ENCODE peak calls at places on chromosomes 7 and 10, in four cellular contexts. O is left lung, F is HCT116, S is gastrocnemius medialis. W is an unnamed sample.

GRCh38 chr10:102870221-102870620 is 951 bp downstream of the AS3MT start:
- DNase-seq in F (no peak), O (no peak), S (no peak), W (no peak)

GRCh38 chr10:70715853-70716795 is 43.8 kb downstream of the ADAMTS14 start:
- DNase-seq in O (no peak), S (no peak), F (peak; percentile 68), W (peak; percentile 74)

GRCh38 chr10:42985436-42986316 is 91.2 kb upstream of the RET start:
- DNase-seq in S (no peak), F (no peak), O (peak; percentile 45), W (no peak)

GRCh38 chr10:79224263-79224949 is 122.9 kb upstream of the PPIF start:
- DNase-seq in O (peak; percentile 50), S (no peak), F (no peak), W (no peak)

GRCh38 chr7:98394377-98394836 is 6.5 kb downstream of the BAIAP2L1 start:
- DNase-seq in O (no peak), S (no peak), F (peak; percentile 34), W (no peak)

GRCh38 chr10:91665842-91666241 is 33.0 kb upstream of the PPP1R3C start:
- DNase-seq in S (no peak), F (no peak), O (no peak), W (peak; percentile 14)

GRCh38 chr7:2956526-2957368 is 86.9 kb downstream of the CARD11 start:
- DNase-seq in O (no peak), F (peak; percentile 15), S (no peak), W (no peak)

GRCh38 chr7:130148561-130148960 is 56.6 kb downstream of the TMEM209 start:
- DNase-seq in O (no peak), S (no peak), F (no peak), W (no peak)

GRCh38 chr10:26472440-26472778 is 34.3 kb downstream of the APBB1IP start:
- DNase-seq in S (no peak), O (no peak), F (no peak), W (no peak)

GRCh38 chr7:44608916-44609648 is 2.7 kb downstream of the OGDH start:
- DNase-seq in O (no peak), S (no peak), F (no peak), W (no peak)

GRCh38 chr10:28332699-28333098 is 29.8 kb upstream of the MPP7 start:
- DNase-seq in F (no peak), O (no peak), S (no peak), W (no peak)

GRCh38 chr10:114384181-114384580 is 20.1 kb downstream of the AFAP1L2 start:
- DNase-seq in S (no peak), F (no peak), O (no peak), W (no peak)

GRCh38 chr7:145434811-145435210 is 599.0 kb upstream of the TPK1 start:
- DNase-seq in O (no peak), S (no peak), F (no peak), W (no peak)

GRCh38 chr10:8061274-8062211 is 7.1 kb downstream of the GATA3 start:
- DNase-seq in S (no peak), O (no peak), F (no peak), W (no peak)

GRCh38 chr7:27677912-27678612 is 15.4 kb upstream of the HIBADH start:
- DNase-seq in O (no peak), F (peak; percentile 87), S (no peak), W (no peak)

GRCh38 chr10:113656896-113657295 is 6.9 kb downstream of the NRAP start:
- DNase-seq in F (no peak), O (no peak), S (no peak), W (no peak)

GRCh38 chr10:48400129-48400849 is 93.8 kb downstream of the MAPK8 start:
- DNase-seq in O (no peak), S (no peak), F (no peak), W (no peak)

GRCh38 chr7:139739863-139740597 is 37.8 kb downstream of the HIPK2 start:
- DNase-seq in O (no peak), F (no peak), S (peak; percentile 27), W (no peak)

GRCh38 chr7:142774826-142775225 is 4.1 kb downstream of the PRSS2 start:
- DNase-seq in S (no peak), O (no peak), F (no peak), W (no peak)

GRCh38 chr10:123507298-123507697 is 158.9 kb upstream of the GPR26 start:
- DNase-seq in O (no peak), F (no peak), S (no peak), W (no peak)

GRCh38 chr7:56105508-56105907 is 768 bp downstream of the CHCHD2 start:
- DNase-seq in O (no peak), F (peak; percentile 39), S (no peak), W (no peak)

GRCh38 chr10:554182-554848 is 135.2 kb downstream of the DIP2C start:
- DNase-seq in F (no peak), S (no peak), O (no peak), W (no peak)

GRCh38 chr10:102729090-102730026 is 14.4 kb upstream of the WBP1L start:
- DNase-seq in O (peak; percentile 96), F (peak; percentile 49), S (peak; percentile 66), W (peak; percentile 88)

GRCh38 chr10:77498210-77498609 is 139.4 kb downstream of the KCNMA1 start:
- DNase-seq in S (peak; percentile 96), F (no peak), O (no peak), W (no peak)

GRCh38 chr7:143367972-143368371 is 5.5 kb upstream of the FAM131B start:
- DNase-seq in F (peak; percentile 61), S (no peak), O (no peak), W (no peak)

GRCh38 chr10:50613150-50613549 is 10.6 kb downstream of the SGMS1 start:
- DNase-seq in O (no peak), F (no peak), S (no peak), W (no peak)

GRCh38 chr10:3411044-3411443 is 238.5 kb upstream of the PITRM1 start:
- DNase-seq in S (no peak), F (no peak), O (no peak), W (no peak)

GRCh38 chr10:7007575-7008190 is 403.2 kb downstream of the SFMBT2 start:
- DNase-seq in F (no peak), S (no peak), O (no peak), W (no peak)

GRCh38 chr10:7014721-7015120 is 396.1 kb downstream of the SFMBT2 start:
- DNase-seq in S (no peak), F (no peak), O (no peak), W (no peak)

GRCh38 chr10:7015457-7015856 is 395.4 kb downstream of the SFMBT2 start:
- DNase-seq in O (no peak), S (no peak), F (no peak), W (no peak)

GRCh38 chr10:7008645-7009044 is 402.2 kb downstream of the SFMBT2 start:
- DNase-seq in F (no peak), O (no peak), S (no peak), W (no peak)

DNA sequence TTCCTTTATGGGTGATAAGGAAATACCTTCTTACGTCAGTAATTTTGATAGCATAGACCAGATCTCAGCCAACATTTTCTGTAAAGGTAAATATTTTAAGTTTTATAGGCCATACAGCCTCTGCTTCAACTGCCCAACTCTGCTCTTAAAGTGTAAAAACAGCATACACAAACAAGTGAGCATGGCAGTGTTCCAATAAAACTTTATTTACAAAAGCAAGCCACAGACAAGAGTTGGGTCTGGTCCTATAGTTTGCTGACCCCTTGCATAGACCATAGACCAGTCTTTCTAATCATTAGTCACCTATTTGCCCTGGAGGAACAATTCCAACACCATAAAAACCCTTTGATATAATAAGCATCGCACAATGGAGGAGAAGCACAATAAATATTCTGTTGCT is 398.8 kb downstream of the SFMBT2 start:
- DNase-seq in F (no peak), O (no peak), S (no peak), W (no peak)
- H3K4me3 ChIP-seq in F (no peak overlapping the region), O (no peak overlapping the region), S (no peak overlapping the region), W (no peak overlapping the region)

GRCh38 chr10:35092851-35093250 is 2.7 kb upstream of the CUL2 start:
- DNase-seq in F (no peak), O (no peak), S (no peak), W (no peak)
- H3K27me3 ChIP-seq in F (no peaks in the 10 kb centered on the region), O (peaks cover 12% of the 10 kb centered on the region), S (no peaks in the 10 kb centered on the region), W (no peaks in the 10 kb centered on the region)

GRCh38 chr10:132459252-132460028 is 62.4 kb downstream of the PWWP2B start:
- DNase-seq in S (no peak), O (peak; percentile 73), F (no peak), W (peak; percentile 7)
- H3K4me1 ChIP-seq in S (peaks cover 19% of the 10 kb centered on the region), O (no peaks in the 10 kb centered on the region), F (peaks cover 8% of the 10 kb centered on the region), W (no peaks in the 10 kb centered on the region)

DNA sequence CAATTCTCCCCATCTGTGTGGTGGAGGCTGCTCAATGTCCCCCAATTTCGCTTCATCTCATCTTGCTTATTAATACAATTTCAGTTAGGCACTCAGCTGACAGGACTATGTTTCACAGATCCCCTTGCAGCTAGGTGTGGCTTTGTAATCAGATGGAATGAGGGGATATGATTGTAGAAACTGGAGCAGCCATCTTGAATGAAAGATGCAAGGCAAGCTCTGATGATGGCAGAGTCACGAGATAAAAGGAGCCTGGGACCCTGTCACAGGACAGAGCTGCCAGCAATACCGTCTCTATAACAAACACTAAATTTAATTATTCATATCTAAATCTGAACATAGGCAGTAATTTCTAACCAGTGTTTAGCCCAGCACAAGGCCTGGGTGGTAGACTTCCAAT is 991 bp upstream of the DLD start:
- DNase-seq in S (no peak), O (no peak), F (no peak), W (peak; percentile 32)
- H3K4me3 ChIP-seq in S (no peak overlapping the region), O (peak overlapping the region; percentile 70), F (peak overlapping the region; percentile 77), W (peak overlapping the region; percentile 96)

GRCh38 chr7:34016876-34017275 is 111.5 kb downstream of the BMPER start:
- DNase-seq in O (no peak), S (no peak), F (no peak), W (no peak)

GRCh38 chr7:34013421-34013820 is 108.1 kb downstream of the BMPER start:
- DNase-seq in O (no peak), S (no peak), F (no peak), W (no peak)

GRCh38 chr7:34011711-34012110 is 106.4 kb downstream of the BMPER start:
- DNase-seq in F (no peak), O (no peak), S (no peak), W (no peak)

GRCh38 chr7:34019431-34019830 is 114.1 kb downstream of the BMPER start:
- DNase-seq in O (peak; percentile 60), F (no peak), S (no peak), W (no peak)

DNA sequence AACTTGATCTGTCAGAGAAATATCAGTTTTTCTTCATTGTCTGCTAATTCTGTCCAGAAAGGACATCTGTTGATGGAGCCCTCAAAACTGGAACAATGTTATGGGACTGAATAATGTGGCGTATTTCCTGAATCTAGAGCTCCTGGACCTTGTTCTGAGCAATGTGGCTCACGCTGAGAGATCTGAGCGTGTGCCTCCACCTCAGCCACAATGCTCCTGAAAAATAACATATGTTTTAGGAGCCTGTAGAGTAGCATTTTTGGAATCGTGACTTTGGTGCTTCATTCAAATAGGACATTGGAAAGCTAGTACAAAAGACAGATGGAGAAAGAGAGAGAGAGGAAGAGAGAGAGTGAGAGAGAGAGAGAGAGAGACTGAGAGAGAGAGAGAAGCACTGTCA is 110.3 kb downstream of the BMPER start:
- DNase-seq in F (no peak), S (no peak), O (no peak), W (no peak)
- H3K27me3 ChIP-seq in F (no peaks in the 10 kb centered on the region), S (no peaks in the 10 kb centered on the region), O (no peaks in the 10 kb centered on the region), W (no peaks in the 10 kb centered on the region)

DNA sequence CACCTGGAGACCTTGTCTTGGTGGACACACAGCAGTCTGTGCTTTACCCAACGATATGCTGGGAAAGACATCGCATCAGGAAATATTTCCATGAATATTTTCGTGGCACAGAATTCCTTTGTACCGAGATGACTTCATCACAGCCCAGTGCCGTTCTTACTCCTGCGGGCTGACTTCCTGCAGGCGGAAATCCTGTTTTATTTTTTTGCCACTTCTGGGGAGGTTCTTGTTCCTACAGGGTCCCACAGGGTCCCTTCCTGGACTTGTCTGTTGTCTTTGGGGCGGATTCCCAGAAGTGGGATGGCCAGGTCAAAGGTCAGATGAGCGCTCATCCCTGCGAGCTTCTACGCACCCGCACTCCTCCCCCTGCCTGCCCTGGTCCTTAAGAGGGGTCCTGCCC is 86.5 kb downstream of the DNAJB6 start:
- DNase-seq in S (no peak), O (no peak), F (no peak), W (no peak)
- H3K4me1 ChIP-seq in S (peaks cover 4% of the 10 kb centered on the region), O (no peaks in the 10 kb centered on the region), F (no peaks in the 10 kb centered on the region), W (no peaks in the 10 kb centered on the region)

W was measured in BE2C.